ENCODE peak calls at places on chromosome 5, in eight cellular contexts. G is keratinocyte, C is amniotic stem cell, I is caudate nucleus, Y is LoVo, L is NCI-H526 treated with DMSO at 0.1 percent for 48 hours, N is nucleus accumbens, R is fibroblast of mammary gland. F is an unnamed sample.

GRCh38 chr5:180360078-180360957 is 7.2 kb upstream of the GFPT2 start:
- DNase-seq in G (no peak), C (no peak), I (no peak), Y (no peak), L (no peak), N (no peak), R (no peak), F (no peak)

GRCh38 chr5:141496038-141496437 is 7.2 kb downstream of the PCDHGC5 start:
- DNase-seq in G (no peak), C (no peak), I (no peak), Y (no peak), L (no peak), N (no peak), R (no peak), F (no peak)

GRCh38 chr5:56520951-56521350 is 287.8 kb upstream of the ANKRD55 start:
- DNase-seq in G (no peak), C (no peak), I (peak; percentile 61), Y (no peak), L (no peak), N (no peak), R (no peak), F (no peak)

GRCh38 chr5:149381986-149382338 is 2.9 kb upstream of the IL17B start:
- DNase-seq in G (peak; percentile 13), C (no peak), I (peak; percentile 48), Y (peak; percentile 76), L (peak; percentile 16), N (peak; percentile 34), R (peak; percentile 69), F (peak; percentile 52)

GRCh38 chr5:172707285-172708182 is 63.5 kb downstream of the DUSP1 start:
- DNase-seq in G (no peak), C (peak; percentile 66), I (peak; percentile 40), Y (peak; percentile 45), L (peak; percentile 12), N (no peak), R (peak; percentile 64), F (peak; percentile 58)

GRCh38 chr5:415928-416635 is 26.9 kb upstream of the EXOC3 start:
- DNase-seq in G (no peak), C (no peak), I (no peak), Y (no peak), L (no peak), N (no peak), R (no peak), F (peak; percentile 38)

GRCh38 chr5:142012186-142012785 is 541 bp downstream of the GNPDA1 start:
- DNase-seq in G (no peak), C (no peak), I (peak; percentile 48), Y (peak; percentile 38), L (peak; percentile 25), N (no peak), R (peak; percentile 65), F (peak; percentile 9)

GRCh38 chr5:124980174-124980941 is 233.9 kb upstream of the ZNF608 start:
- DNase-seq in G (no peak), C (no peak), I (peak; percentile 58), Y (no peak), L (peak; percentile 66), N (peak; percentile 63), R (no peak), F (no peak)

GRCh38 chr5:139408191-139408590 is 4.3 kb upstream of the SPATA24 start:
- DNase-seq in G (no peak), C (no peak), I (peak; percentile 31), Y (no peak), L (no peak), N (no peak), R (no peak), F (no peak)

F was measured in HepG2.